ENCODE peak calls at places on chromosomes 7 and 10, in eight cellular contexts. Z is lung; R is HL-60; S is EL; N is naive thymus-derived CD8-positive, alpha-beta T cell; Y is stimulated activated CD4-positive, alpha-beta T cell treated with anti-CD3 and anti-CD28 coated beads, Interleukin-15, amount 100 ng/mL, for 1 hour; F is tibial nerve; D is activated CD4-positive, alpha-beta T cell treated with anti-CD3 and anti-CD28 coated beads for 48 hours. U is an unnamed sample.

GRCh38 chr7:108347616-108348015 is 108.6 kb downstream of the NRCAM start:
- DNase-seq in R (no peak), Y (no peak), Z (no peak), D (no peak), F (no peak), N (no peak), S (peak; percentile 51), U (peak; percentile 13)

GRCh38 chr10:132065491-132066105 is at the start of gene JAKMIP3:
- DNase-seq in R (no peak), D (no peak), S (peak; percentile 94), N (no peak), Y (no peak), F (peak; percentile 51), Z (peak; percentile 38), U (peak; percentile 80)

GRCh38 chr10:103816431-103816830 is 38.9 kb downstream of the SH3PXD2A start:
- DNase-seq in Z (no peak), S (peak; percentile 19), D (no peak), N (no peak), Y (no peak), F (no peak), R (no peak), U (peak; percentile 41)

GRCh38 chr10:72001026-72001380 is 36.8 kb downstream of the CHST3 start:
- DNase-seq in N (no peak), R (no peak), Z (no peak), D (no peak), F (no peak), Y (no peak), S (no peak), U (no peak)

GRCh38 chr7:50531928-50532327 is 33.3 kb downstream of the DDC start:
- DNase-seq in N (no peak), D (peak; percentile 40), S (no peak), Z (peak; percentile 19), F (no peak), R (no peak), Y (no peak), U (peak; percentile 37)

GRCh38 chr10:80200259-80200658 is 5.1 kb downstream of the ANXA11 start:
- DNase-seq in R (no peak), F (no peak), Y (no peak), Z (no peak), D (no peak), S (no peak), N (no peak), U (no peak)

GRCh38 chr7:27199820-27200760 is at the start of gene HOXA13:
- DNase-seq in R (no peak), Z (no peak), S (peak; percentile 90), D (no peak), N (no peak), Y (no peak), F (no peak), U (peak; percentile 84)

GRCh38 chr7:4909891-4910290 is 26.4 kb upstream of the RADIL start:
- DNase-seq in F (no peak), D (no peak), S (no peak), R (no peak), Y (no peak), Z (no peak), N (no peak), U (no peak)

GRCh38 chr7:108525327-108525984 is 479 bp downstream of the PNPLA8 start:
- DNase-seq in D (no peak), F (no peak), S (peak; percentile 87), R (peak; percentile 77), N (no peak), Z (peak; percentile 84), Y (no peak), U (peak; percentile 88)

GRCh38 chr10:8044331-8044907 is 10.1 kb upstream of the GATA3 start:
- DNase-seq in Z (no peak), N (no peak), Y (no peak), F (no peak), S (no peak), R (no peak), D (no peak), U (no peak)

GRCh38 chr10:8150401-8150905 is 96.0 kb downstream of the GATA3 start:
- DNase-seq in D (no peak), F (no peak), R (no peak), Z (no peak), N (no peak), S (no peak), Y (no peak), U (peak; percentile 59)

GRCh38 chr7:15755061-15755460 is 68.6 kb upstream of the MEOX2 start:
- DNase-seq in F (no peak), Y (no peak), Z (no peak), N (no peak), S (peak; percentile 75), D (no peak), R (no peak), U (no peak)

GRCh38 chr10:12656518-12657142 is 307.3 kb downstream of the CAMK1D start:
- DNase-seq in R (peak; percentile 4), N (no peak), F (no peak), D (no peak), Y (no peak), Z (no peak), S (peak; percentile 40), U (peak; percentile 55)

GRCh38 chr7:26091933-26092332 is 60.1 kb upstream of the NFE2L3 start:
- DNase-seq in D (peak; percentile 15), S (peak; percentile 6), F (no peak), Y (no peak), Z (no peak), R (no peak), N (no peak), U (peak; percentile 58)

GRCh38 chr7:135277161-135277560 is 43.5 kb downstream of the STRA8 start:
- DNase-seq in N (no peak), Z (no peak), R (no peak), F (no peak), Y (no peak), D (no peak), S (no peak), U (no peak)

GRCh38 chr7:22121702-22122474 is 176.2 kb upstream of the CDCA7L start:
- DNase-seq in F (no peak), Z (no peak), Y (no peak), S (peak; percentile 35), N (no peak), D (peak; percentile 7), R (no peak), U (no peak)

GRCh38 chr7:149748223-149748874 is 25.0 kb downstream of the ZNF467 start:
- DNase-seq in Z (no peak), F (no peak), D (no peak), S (peak; percentile 6), Y (no peak), N (no peak), R (no peak), U (no peak)

GRCh38 chr10:33006342-33006887 is 48.4 kb upstream of the ITGB1 start:
- DNase-seq in S (no peak), Z (no peak), D (no peak), R (no peak), Y (no peak), N (no peak), F (no peak), U (no peak)

GRCh38 chr10:29120216-29120615 is 168.7 kb upstream of the LYZL1 start:
- DNase-seq in Y (no peak), Z (no peak), S (peak; percentile 89), N (no peak), D (no peak), R (no peak), F (no peak), U (peak; percentile 95)

GRCh38 chr7:12968836-12969422 is 281.5 kb downstream of the ARL4A start:
- DNase-seq in Y (no peak), S (no peak), N (no peak), F (no peak), D (no peak), R (no peak), Z (no peak), U (no peak)

GRCh38 chr10:74624501-74624900 is 201.9 kb upstream of the KAT6B start:
- DNase-seq in F (no peak), N (no peak), R (no peak), Z (no peak), D (no peak), S (no peak), Y (no peak), U (no peak)

GRCh38 chr10:35327770-35328403 is 8.4 kb upstream of the CCNY start:
- DNase-seq in D (no peak), S (no peak), Z (no peak), R (no peak), Y (no peak), F (no peak), N (no peak), U (no peak)

GRCh38 chr7:39838326-39838725 is 111.7 kb upstream of the CDK13 start:
- DNase-seq in D (no peak), R (no peak), S (peak; percentile 30), Y (no peak), N (no peak), F (peak; percentile 12), Z (no peak), U (peak; percentile 53)

GRCh38 chr10:96370575-96371157 is 11.9 kb upstream of the OPALIN start:
- DNase-seq in R (peak; percentile 3), N (peak; percentile 14), Z (peak; percentile 47), D (peak; percentile 62), S (peak; percentile 57), F (peak; percentile 43), Y (no peak), U (peak; percentile 32)

GRCh38 chr7:114243019-114243507 is 171.6 kb upstream of the FOXP2 start:
- DNase-seq in Y (no peak), Z (no peak), S (peak; percentile 0), D (no peak), N (no peak), R (no peak), F (no peak), U (no peak)

GRCh38 chr10:79305988-79306387 is 41.3 kb upstream of the PPIF start:
- DNase-seq in S (no peak), Z (no peak), D (no peak), R (no peak), N (no peak), Y (no peak), F (no peak), U (no peak)

GRCh38 chr7:78642751-78643150 is 810.7 kb downstream of the MAGI2 start:
- DNase-seq in D (no peak), F (no peak), Y (no peak), R (no peak), N (no peak), S (no peak), Z (no peak), U (no peak)

GRCh38 chr10:31322647-31323046 is 3.6 kb downstream of the ZEB1 start:
- DNase-seq in F (no peak), Z (no peak), S (no peak), D (peak; percentile 8), R (peak; percentile 24), N (no peak), Y (no peak), U (peak; percentile 51)

GRCh38 chr7:157693071-157693520 is 356.3 kb downstream of the DNAJB6 start:
- DNase-seq in R (no peak), N (no peak), D (no peak), Z (no peak), S (no peak), F (no peak), Y (no peak), U (no peak)

GRCh38 chr7:74043523-74043951 is 15.6 kb downstream of the ELN start:
- DNase-seq in Y (no peak), Z (no peak), R (no peak), D (no peak), N (no peak), S (no peak), F (no peak), U (peak; percentile 77)